ENCODE peak calls at places on chromosome 22, in nine cellular contexts. One of them, this sample, is unnamed.

GRCh38 chr22:49235463-49236300 is 592.0 kb downstream of the BRD1 start:
- DNase-seq in tibial artery: peak; percentile 47
- DNase-seq in BJ: no peak
- DNase-seq in activated B cell treated with CpG ODN at 0.5 μM for 24 hours: no peak
- DNase-seq in AG09319: no peak
- DNase-seq in uterus: no peak
- DNase-seq in MCF 10A: no peak
- DNase-seq in OCI-LY7: no peak
- DNase-seq in AG04450: no peak
- DNase-seq in this sample: no peak

GRCh38 chr22:26453812-26454500 is 24.9 kb downstream of the ASPHD2 start:
- DNase-seq in tibial artery: peak; percentile 21
- DNase-seq in BJ: no peak
- DNase-seq in activated B cell treated with CpG ODN at 0.5 μM for 24 hours: no peak
- DNase-seq in AG09319: no peak
- DNase-seq in uterus: no peak
- DNase-seq in MCF 10A: no peak
- DNase-seq in OCI-LY7: no peak
- DNase-seq in AG04450: no peak
- DNase-seq in this sample: no peak

GRCh38 chr22:22216450-22216959 is 28.1 kb upstream of the VPREB1 start:
- DNase-seq in tibial artery: no peak
- DNase-seq in BJ: no peak
- DNase-seq in activated B cell treated with CpG ODN at 0.5 μM for 24 hours: no peak
- DNase-seq in AG09319: no peak
- DNase-seq in uterus: no peak
- DNase-seq in MCF 10A: no peak
- DNase-seq in OCI-LY7: no peak
- DNase-seq in AG04450: no peak
- DNase-seq in this sample: no peak

GRCh38 chr22:48263791-48264351 is 1501.4 kb downstream of the TBC1D22A start:
- DNase-seq in tibial artery: no peak
- DNase-seq in BJ: no peak
- DNase-seq in activated B cell treated with CpG ODN at 0.5 μM for 24 hours: no peak
- DNase-seq in AG09319: no peak
- DNase-seq in uterus: no peak
- DNase-seq in MCF 10A: no peak
- DNase-seq in OCI-LY7: no peak
- DNase-seq in AG04450: no peak
- DNase-seq in this sample: no peak

GRCh38 chr22:37173709-37174108 is 14.3 kb downstream of the C1QTNF6 start:
- DNase-seq in tibial artery: peak; percentile 69
- DNase-seq in BJ: no peak
- DNase-seq in activated B cell treated with CpG ODN at 0.5 μM for 24 hours: peak; percentile 1
- DNase-seq in AG09319: no peak
- DNase-seq in uterus: no peak
- DNase-seq in MCF 10A: peak; percentile 51
- DNase-seq in OCI-LY7: no peak
- DNase-seq in AG04450: no peak
- DNase-seq in this sample: no peak

GRCh38 chr22:24325105-24325757 is 54.6 kb downstream of the SPECC1L start:
- DNase-seq in tibial artery: no peak
- DNase-seq in BJ: peak; percentile 99
- DNase-seq in activated B cell treated with CpG ODN at 0.5 μM for 24 hours: no peak
- DNase-seq in AG09319: peak; percentile 80
- DNase-seq in uterus: no peak
- DNase-seq in MCF 10A: peak; percentile 61
- DNase-seq in OCI-LY7: peak; percentile 79
- DNase-seq in AG04450: peak; percentile 57
- DNase-seq in this sample: no peak

GRCh38 chr22:36369922-36370781 is 17.6 kb downstream of the MYH9 start:
- DNase-seq in tibial artery: peak; percentile 82
- DNase-seq in BJ: no peak
- DNase-seq in activated B cell treated with CpG ODN at 0.5 μM for 24 hours: peak; percentile 51
- DNase-seq in AG09319: no peak
- DNase-seq in uterus: peak; percentile 74
- DNase-seq in MCF 10A: peak; percentile 82
- DNase-seq in OCI-LY7: peak; percentile 52
- DNase-seq in AG04450: no peak
- DNase-seq in this sample: no peak

GRCh38 chr22:25410849-25411248 is 153.6 kb upstream of the GRK3 start:
- DNase-seq in tibial artery: no peak
- DNase-seq in BJ: no peak
- DNase-seq in activated B cell treated with CpG ODN at 0.5 μM for 24 hours: no peak
- DNase-seq in AG09319: no peak
- DNase-seq in uterus: no peak
- DNase-seq in MCF 10A: no peak
- DNase-seq in OCI-LY7: no peak
- DNase-seq in AG04450: no peak
- DNase-seq in this sample: no peak

GRCh38 chr22:26722159-26722558 is 64.8 kb downstream of the MIAT start:
- DNase-seq in tibial artery: no peak
- DNase-seq in BJ: peak; percentile 39
- DNase-seq in activated B cell treated with CpG ODN at 0.5 μM for 24 hours: no peak
- DNase-seq in AG09319: no peak
- DNase-seq in uterus: no peak
- DNase-seq in MCF 10A: peak; percentile 16
- DNase-seq in OCI-LY7: no peak
- DNase-seq in AG04450: no peak
- DNase-seq in this sample: no peak

GRCh38 chr22:17665884-17666283 is 27.3 kb downstream of the BCL2L13 start:
- DNase-seq in tibial artery: no peak
- DNase-seq in BJ: no peak
- DNase-seq in activated B cell treated with CpG ODN at 0.5 μM for 24 hours: no peak
- DNase-seq in AG09319: no peak
- DNase-seq in uterus: no peak
- DNase-seq in MCF 10A: peak; percentile 8
- DNase-seq in OCI-LY7: no peak
- DNase-seq in AG04450: no peak
- DNase-seq in this sample: no peak

GRCh38 chr22:36032611-36033010 is 4.0 kb upstream of the RBFOX2 start:
- DNase-seq in tibial artery: no peak
- DNase-seq in BJ: no peak
- DNase-seq in activated B cell treated with CpG ODN at 0.5 μM for 24 hours: no peak
- DNase-seq in AG09319: no peak
- DNase-seq in uterus: no peak
- DNase-seq in MCF 10A: no peak
- DNase-seq in OCI-LY7: no peak
- DNase-seq in AG04450: no peak
- DNase-seq in this sample: no peak

GRCh38 chr22:49513358-49513851 is 314.3 kb downstream of the BRD1 start:
- DNase-seq in tibial artery: no peak
- DNase-seq in BJ: no peak
- DNase-seq in activated B cell treated with CpG ODN at 0.5 μM for 24 hours: no peak
- DNase-seq in AG09319: no peak
- DNase-seq in uterus: no peak
- DNase-seq in MCF 10A: no peak
- DNase-seq in OCI-LY7: no peak
- DNase-seq in AG04450: no peak
- DNase-seq in this sample: no peak

GRCh38 chr22:21568207-21569075 is 927 bp downstream of the UBE2L3 start:
- DNase-seq in tibial artery: no peak
- DNase-seq in BJ: no peak
- DNase-seq in activated B cell treated with CpG ODN at 0.5 μM for 24 hours: no peak
- DNase-seq in AG09319: no peak
- DNase-seq in uterus: no peak
- DNase-seq in MCF 10A: no peak
- DNase-seq in OCI-LY7: peak; percentile 65
- DNase-seq in AG04450: no peak
- DNase-seq in this sample: no peak

GRCh38 chr22:39620924-39621690 is 50.6 kb downstream of the CACNA1I start:
- DNase-seq in tibial artery: no peak
- DNase-seq in BJ: no peak
- DNase-seq in activated B cell treated with CpG ODN at 0.5 μM for 24 hours: no peak
- DNase-seq in AG09319: no peak
- DNase-seq in uterus: no peak
- DNase-seq in MCF 10A: no peak
- DNase-seq in OCI-LY7: no peak
- DNase-seq in AG04450: no peak
- DNase-seq in this sample: no peak
- TF ChIP-seq CTCF in tibial artery: no peak
- TF ChIP-seq CTCF in BJ: no peak
- TF ChIP-seq CTCF in activated B cell treated with CpG ODN at 0.5 μM for 24 hours: no peak
- TF ChIP-seq CTCF in AG09319: no peak
- TF ChIP-seq CTCF in uterus: no peak
- TF ChIP-seq CTCF in MCF 10A: no peak
- TF ChIP-seq CTCF in OCI-LY7: no peak
- TF ChIP-seq CTCF in AG04450: no peak
- TF ChIP-seq CTCF in this sample: no peak

GRCh38 chr22:45867118-45867905 is 109.7 kb downstream of the WNT7B start:
- DNase-seq in tibial artery: no peak
- DNase-seq in BJ: no peak
- DNase-seq in activated B cell treated with CpG ODN at 0.5 μM for 24 hours: no peak
- DNase-seq in AG09319: no peak
- DNase-seq in uterus: no peak
- DNase-seq in MCF 10A: no peak
- DNase-seq in OCI-LY7: no peak
- DNase-seq in AG04450: no peak
- DNase-seq in this sample: no peak

GRCh38 chr22:45865561-45866397 is 111.2 kb downstream of the WNT7B start:
- DNase-seq in tibial artery: no peak
- DNase-seq in BJ: no peak
- DNase-seq in activated B cell treated with CpG ODN at 0.5 μM for 24 hours: no peak
- DNase-seq in AG09319: no peak
- DNase-seq in uterus: no peak
- DNase-seq in MCF 10A: no peak
- DNase-seq in OCI-LY7: no peak
- DNase-seq in AG04450: no peak
- DNase-seq in this sample: no peak

GRCh38 chr22:45866398-45867117 is 110.4 kb downstream of the WNT7B start:
- DNase-seq in tibial artery: no peak
- DNase-seq in BJ: no peak
- DNase-seq in activated B cell treated with CpG ODN at 0.5 μM for 24 hours: no peak
- DNase-seq in AG09319: no peak
- DNase-seq in uterus: no peak
- DNase-seq in MCF 10A: no peak
- DNase-seq in OCI-LY7: no peak
- DNase-seq in AG04450: no peak
- DNase-seq in this sample: no peak

GRCh38 chr22:45863981-45864751 is 112.8 kb downstream of the WNT7B start:
- DNase-seq in tibial artery: peak; percentile 74
- DNase-seq in BJ: no peak
- DNase-seq in activated B cell treated with CpG ODN at 0.5 μM for 24 hours: peak; percentile 74
- DNase-seq in AG09319: no peak
- DNase-seq in uterus: no peak
- DNase-seq in MCF 10A: peak; percentile 66
- DNase-seq in OCI-LY7: peak; percentile 72
- DNase-seq in AG04450: peak; percentile 11
- DNase-seq in this sample: peak; percentile 71

DNA sequence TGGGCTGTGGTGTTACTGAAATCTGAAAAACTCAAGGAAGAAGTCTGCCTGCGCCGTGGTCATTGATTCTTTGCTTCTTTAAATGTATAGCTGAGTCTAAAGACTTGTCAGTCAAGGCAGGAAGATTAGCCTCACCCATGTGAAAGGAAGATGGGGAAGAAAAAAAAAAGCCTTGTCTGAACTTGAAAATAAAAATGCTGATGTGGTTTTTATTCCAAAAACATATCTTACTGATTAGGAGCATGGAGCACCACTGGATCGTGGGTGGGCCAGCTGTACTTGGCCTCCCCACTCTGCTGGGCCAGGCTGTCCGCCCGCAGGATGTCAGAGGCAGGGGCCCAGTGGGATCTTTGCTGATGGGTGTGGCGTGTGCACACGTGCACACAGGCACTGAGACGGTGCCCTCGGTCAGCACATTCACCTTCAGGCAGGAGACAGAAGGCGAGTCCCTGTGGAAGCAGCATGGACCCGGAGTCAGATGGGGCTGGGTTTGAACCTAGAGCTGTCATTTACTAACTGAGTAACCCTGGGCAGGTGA is 111.9 kb downstream of the WNT7B start:
- DNase-seq in tibial artery: no peak
- DNase-seq in BJ: no peak
- DNase-seq in activated B cell treated with CpG ODN at 0.5 μM for 24 hours: no peak
- DNase-seq in AG09319: no peak
- DNase-seq in uterus: no peak
- DNase-seq in MCF 10A: no peak
- DNase-seq in OCI-LY7: no peak
- DNase-seq in AG04450: no peak
- DNase-seq in this sample: no peak
- TF ChIP-seq CTCF in tibial artery: no peak
- TF ChIP-seq CTCF in BJ: no peak
- TF ChIP-seq CTCF in activated B cell treated with CpG ODN at 0.5 μM for 24 hours: no peak
- TF ChIP-seq CTCF in AG09319: no peak
- TF ChIP-seq CTCF in uterus: no peak
- TF ChIP-seq CTCF in MCF 10A: no peak
- TF ChIP-seq CTCF in OCI-LY7: no peak
- TF ChIP-seq CTCF in AG04450: no peak
- TF ChIP-seq CTCF in this sample: no peak

GRCh38 chr22:30947821-30948454 is 20.6 kb downstream of the MORC2 start:
- DNase-seq in tibial artery: no peak
- DNase-seq in BJ: no peak
- DNase-seq in activated B cell treated with CpG ODN at 0.5 μM for 24 hours: no peak
- DNase-seq in AG09319: peak; percentile 31
- DNase-seq in uterus: no peak
- DNase-seq in MCF 10A: peak; percentile 45
- DNase-seq in OCI-LY7: peak; percentile 44
- DNase-seq in AG04450: peak; percentile 36
- DNase-seq in this sample: no peak
- TF ChIP-seq CTCF in tibial artery: peak; percentile 59
- TF ChIP-seq CTCF in BJ: peak; percentile 61
- TF ChIP-seq CTCF in activated B cell treated with CpG ODN at 0.5 μM for 24 hours: no peak
- TF ChIP-seq CTCF in AG09319: peak; percentile 61
- TF ChIP-seq CTCF in uterus: peak; percentile 66
- TF ChIP-seq CTCF in MCF 10A: peak; percentile 51
- TF ChIP-seq CTCF in OCI-LY7: peak; percentile 80
- TF ChIP-seq CTCF in AG04450: peak; percentile 66
- TF ChIP-seq CTCF in this sample: peak; percentile 64

GRCh38 chr22:30906946-30907345 is 61.6 kb downstream of the MORC2 start:
- DNase-seq in tibial artery: peak; percentile 31
- DNase-seq in BJ: no peak
- DNase-seq in activated B cell treated with CpG ODN at 0.5 μM for 24 hours: no peak
- DNase-seq in AG09319: no peak
- DNase-seq in uterus: no peak
- DNase-seq in MCF 10A: no peak
- DNase-seq in OCI-LY7: no peak
- DNase-seq in AG04450: no peak
- DNase-seq in this sample: no peak

GRCh38 chr22:30909306-30909705 is 59.3 kb downstream of the MORC2 start:
- DNase-seq in tibial artery: peak; percentile 9
- DNase-seq in BJ: no peak
- DNase-seq in activated B cell treated with CpG ODN at 0.5 μM for 24 hours: no peak
- DNase-seq in AG09319: no peak
- DNase-seq in uterus: no peak
- DNase-seq in MCF 10A: no peak
- DNase-seq in OCI-LY7: no peak
- DNase-seq in AG04450: no peak
- DNase-seq in this sample: no peak

GRCh38 chr22:30905696-30906341 is 62.8 kb downstream of the MORC2 start:
- DNase-seq in tibial artery: peak; percentile 55
- DNase-seq in BJ: no peak
- DNase-seq in activated B cell treated with CpG ODN at 0.5 μM for 24 hours: no peak
- DNase-seq in AG09319: no peak
- DNase-seq in uterus: no peak
- DNase-seq in MCF 10A: no peak
- DNase-seq in OCI-LY7: no peak
- DNase-seq in AG04450: no peak
- DNase-seq in this sample: no peak

GRCh38 chr22:30906411-30906810 is 62.2 kb downstream of the MORC2 start:
- DNase-seq in tibial artery: peak; percentile 50
- DNase-seq in BJ: no peak
- DNase-seq in activated B cell treated with CpG ODN at 0.5 μM for 24 hours: no peak
- DNase-seq in AG09319: no peak
- DNase-seq in uterus: no peak
- DNase-seq in MCF 10A: no peak
- DNase-seq in OCI-LY7: no peak
- DNase-seq in AG04450: no peak
- DNase-seq in this sample: no peak

GRCh38 chr22:30908051-30908461 is 60.5 kb downstream of the MORC2 start:
- DNase-seq in tibial artery: peak; percentile 61
- DNase-seq in BJ: no peak
- DNase-seq in activated B cell treated with CpG ODN at 0.5 μM for 24 hours: no peak
- DNase-seq in AG09319: no peak
- DNase-seq in uterus: no peak
- DNase-seq in MCF 10A: no peak
- DNase-seq in OCI-LY7: no peak
- DNase-seq in AG04450: no peak
- DNase-seq in this sample: no peak
- TF ChIP-seq CTCF in tibial artery: no peak
- TF ChIP-seq CTCF in BJ: no peak
- TF ChIP-seq CTCF in activated B cell treated with CpG ODN at 0.5 μM for 24 hours: no peak
- TF ChIP-seq CTCF in AG09319: no peak
- TF ChIP-seq CTCF in uterus: no peak
- TF ChIP-seq CTCF in MCF 10A: no peak
- TF ChIP-seq CTCF in OCI-LY7: no peak
- TF ChIP-seq CTCF in AG04450: no peak
- TF ChIP-seq CTCF in this sample: no peak

This sample was measured in progenitor cell of endocrine pancreas.